ENCODE peak calls at places on chromosomes 12 and 14, in nine cellular contexts. One of them, this sample, is unnamed.

GRCh38 chr14:50953497-50953896 is 9.2 kb upstream of the PYGL start:
- DNase-seq in mesothelial cell of epicardium: no peak
- DNase-seq in GM23338: no peak
- DNase-seq in stimulated activated CD4-positive, alpha-beta T cell treated with anti-CD3 and anti-CD28 coated beads, Interleukin-1b, Interleukin-23, amount 100 ng/mL, for 1 hour: no peak
- DNase-seq in HCT116: no peak
- DNase-seq in NCI-H2081: no peak
- DNase-seq in NCI-H1092: no peak
- DNase-seq in activated T-helper 1 cell treated with anti-CD3 and anti-CD28 coated beads, Interleukin-2, amount 50 U/mL, for 16 hours: no peak
- DNase-seq in NCI-H446: no peak
- DNase-seq in this sample: no peak

GRCh38 chr12:6942331-6942665 is 1.3 kb upstream of the RNU7-1 start:
- DNase-seq in NCI-H2081: no peak
- DNase-seq in stimulated activated CD4-positive, alpha-beta T cell treated with anti-CD3 and anti-CD28 coated beads, Interleukin-1b, Interleukin-23, amount 100 ng/mL, for 1 hour: no peak
- DNase-seq in GM23338: no peak
- DNase-seq in mesothelial cell of epicardium: no peak
- DNase-seq in HCT116: no peak
- DNase-seq in NCI-H1092: no peak
- DNase-seq in NCI-H446: no peak
- DNase-seq in activated T-helper 1 cell treated with anti-CD3 and anti-CD28 coated beads, Interleukin-2, amount 50 U/mL, for 16 hours: no peak
- DNase-seq in this sample: peak

GRCh38 chr12:10147714-10148403 is 17.9 kb upstream of the CLEC7A start:
- DNase-seq in NCI-H2081: no peak
- DNase-seq in HCT116: no peak
- DNase-seq in NCI-H1092: no peak
- DNase-seq in GM23338: no peak
- DNase-seq in NCI-H446: no peak
- DNase-seq in mesothelial cell of epicardium: no peak
- DNase-seq in activated T-helper 1 cell treated with anti-CD3 and anti-CD28 coated beads, Interleukin-2, amount 50 U/mL, for 16 hours: no peak
- DNase-seq in stimulated activated CD4-positive, alpha-beta T cell treated with anti-CD3 and anti-CD28 coated beads, Interleukin-1b, Interleukin-23, amount 100 ng/mL, for 1 hour: no peak
- DNase-seq in this sample: no peak

GRCh38 chr12:4858385-4858784 is 51.3 kb upstream of the KCNA1 start:
- DNase-seq in mesothelial cell of epicardium: no peak
- DNase-seq in activated T-helper 1 cell treated with anti-CD3 and anti-CD28 coated beads, Interleukin-2, amount 50 U/mL, for 16 hours: no peak
- DNase-seq in NCI-H1092: peak
- DNase-seq in HCT116: no peak
- DNase-seq in stimulated activated CD4-positive, alpha-beta T cell treated with anti-CD3 and anti-CD28 coated beads, Interleukin-1b, Interleukin-23, amount 100 ng/mL, for 1 hour: no peak
- DNase-seq in NCI-H446: no peak
- DNase-seq in GM23338: peak
- DNase-seq in NCI-H2081: no peak
- DNase-seq in this sample: peak

GRCh38 chr12:117080707-117081141 is 18.5 kb downstream of the TESC start:
- DNase-seq in mesothelial cell of epicardium: no peak
- DNase-seq in GM23338: no peak
- DNase-seq in activated T-helper 1 cell treated with anti-CD3 and anti-CD28 coated beads, Interleukin-2, amount 50 U/mL, for 16 hours: no peak
- DNase-seq in HCT116: no peak
- DNase-seq in NCI-H1092: no peak
- DNase-seq in NCI-H2081: no peak
- DNase-seq in stimulated activated CD4-positive, alpha-beta T cell treated with anti-CD3 and anti-CD28 coated beads, Interleukin-1b, Interleukin-23, amount 100 ng/mL, for 1 hour: no peak
- DNase-seq in NCI-H446: no peak
- DNase-seq in this sample: peak

GRCh38 chr14:78341827-78342389 is 171.7 kb downstream of the NRXN3 start:
- DNase-seq in NCI-H2081: peak
- DNase-seq in stimulated activated CD4-positive, alpha-beta T cell treated with anti-CD3 and anti-CD28 coated beads, Interleukin-1b, Interleukin-23, amount 100 ng/mL, for 1 hour: no peak
- DNase-seq in GM23338: no peak
- DNase-seq in activated T-helper 1 cell treated with anti-CD3 and anti-CD28 coated beads, Interleukin-2, amount 50 U/mL, for 16 hours: no peak
- DNase-seq in NCI-H1092: no peak
- DNase-seq in HCT116: no peak
- DNase-seq in mesothelial cell of epicardium: no peak
- DNase-seq in NCI-H446: no peak
- DNase-seq in this sample: no peak

GRCh38 chr12:132078190-132078589 is 65.9 kb downstream of the DDX51 start:
- DNase-seq in mesothelial cell of epicardium: no peak
- DNase-seq in stimulated activated CD4-positive, alpha-beta T cell treated with anti-CD3 and anti-CD28 coated beads, Interleukin-1b, Interleukin-23, amount 100 ng/mL, for 1 hour: no peak
- DNase-seq in NCI-H446: peak
- DNase-seq in activated T-helper 1 cell treated with anti-CD3 and anti-CD28 coated beads, Interleukin-2, amount 50 U/mL, for 16 hours: no peak
- DNase-seq in HCT116: no peak
- DNase-seq in NCI-H1092: no peak
- DNase-seq in NCI-H2081: no peak
- DNase-seq in GM23338: no peak
- DNase-seq in this sample: no peak

GRCh38 chr12:72346331-72346944 is 74.3 kb downstream of the TRHDE start:
- DNase-seq in HCT116: peak
- DNase-seq in mesothelial cell of epicardium: peak
- DNase-seq in NCI-H2081: peak
- DNase-seq in GM23338: peak
- DNase-seq in stimulated activated CD4-positive, alpha-beta T cell treated with anti-CD3 and anti-CD28 coated beads, Interleukin-1b, Interleukin-23, amount 100 ng/mL, for 1 hour: no peak
- DNase-seq in NCI-H446: peak
- DNase-seq in activated T-helper 1 cell treated with anti-CD3 and anti-CD28 coated beads, Interleukin-2, amount 50 U/mL, for 16 hours: no peak
- DNase-seq in NCI-H1092: peak
- DNase-seq in this sample: peak

GRCh38 chr12:100959481-100959880 is 164.9 kb downstream of the ANO4 start:
- DNase-seq in HCT116: peak
- DNase-seq in activated T-helper 1 cell treated with anti-CD3 and anti-CD28 coated beads, Interleukin-2, amount 50 U/mL, for 16 hours: no peak
- DNase-seq in NCI-H446: no peak
- DNase-seq in GM23338: no peak
- DNase-seq in NCI-H2081: no peak
- DNase-seq in stimulated activated CD4-positive, alpha-beta T cell treated with anti-CD3 and anti-CD28 coated beads, Interleukin-1b, Interleukin-23, amount 100 ng/mL, for 1 hour: no peak
- DNase-seq in NCI-H1092: no peak
- DNase-seq in mesothelial cell of epicardium: no peak
- DNase-seq in this sample: no peak

GRCh38 chr12:10926263-10926662 is 2.8 kb upstream of the PRH2 start:
- DNase-seq in NCI-H2081: no peak
- DNase-seq in stimulated activated CD4-positive, alpha-beta T cell treated with anti-CD3 and anti-CD28 coated beads, Interleukin-1b, Interleukin-23, amount 100 ng/mL, for 1 hour: no peak
- DNase-seq in NCI-H446: no peak
- DNase-seq in GM23338: no peak
- DNase-seq in mesothelial cell of epicardium: no peak
- DNase-seq in HCT116: no peak
- DNase-seq in NCI-H1092: no peak
- DNase-seq in activated T-helper 1 cell treated with anti-CD3 and anti-CD28 coated beads, Interleukin-2, amount 50 U/mL, for 16 hours: no peak
- DNase-seq in this sample: no peak

GRCh38 chr12:51871126-51871525 is 16.8 kb upstream of the ANKRD33 start:
- DNase-seq in GM23338: no peak
- DNase-seq in mesothelial cell of epicardium: no peak
- DNase-seq in NCI-H446: no peak
- DNase-seq in stimulated activated CD4-positive, alpha-beta T cell treated with anti-CD3 and anti-CD28 coated beads, Interleukin-1b, Interleukin-23, amount 100 ng/mL, for 1 hour: no peak
- DNase-seq in NCI-H1092: no peak
- DNase-seq in NCI-H2081: no peak
- DNase-seq in HCT116: no peak
- DNase-seq in activated T-helper 1 cell treated with anti-CD3 and anti-CD28 coated beads, Interleukin-2, amount 50 U/mL, for 16 hours: no peak
- DNase-seq in this sample: peak

GRCh38 chr14:23186913-23187654 is 3.6 kb upstream of the SLC7A8 start:
- DNase-seq in NCI-H1092: peak
- DNase-seq in mesothelial cell of epicardium: no peak
- DNase-seq in stimulated activated CD4-positive, alpha-beta T cell treated with anti-CD3 and anti-CD28 coated beads, Interleukin-1b, Interleukin-23, amount 100 ng/mL, for 1 hour: no peak
- DNase-seq in NCI-H2081: peak
- DNase-seq in NCI-H446: peak
- DNase-seq in GM23338: peak
- DNase-seq in activated T-helper 1 cell treated with anti-CD3 and anti-CD28 coated beads, Interleukin-2, amount 50 U/mL, for 16 hours: no peak
- DNase-seq in HCT116: peak
- DNase-seq in this sample: peak

This sample was measured in H7.